ENCODE peak calls at places on chromosomes 2 and 18, in eight cellular contexts. K is heart right ventricle, T is mammary epithelial cell, H is astrocyte of the spinal cord, Q is pancreas, E is tibial artery, D is Calu3, F is fibroblast of pulmonary artery. P is an unnamed sample.
A peak's percentile ranks its signal among the peaks of the same experiment; 100 is the strongest.

GRCh38 chr2:160380000-160380570 is 113.5 kb downstream of the RBMS1 start:
- DNase-seq in K (no peak), T (no peak), H (no peak), Q (no peak), E (no peak), D (no peak), F (no peak), P (no peak)

GRCh38 chr18:37565138-37565984 is at the start of gene CELF4:
- DNase-seq in K (no peak), T (peak; percentile 15), H (peak; percentile 5), Q (peak; percentile 68), E (no peak), D (no peak), F (peak; percentile 41), P (peak; percentile 16)

GRCh38 chr2:216371756-216372702 is at the start of gene MARCHF4:
- DNase-seq in K (peak; percentile 78), T (peak; percentile 89), H (peak; percentile 89), Q (peak; percentile 93), E (peak; percentile 33), D (peak; percentile 81), F (peak; percentile 90), P (peak; percentile 82)

GRCh38 chr18:74013955-74014354 is 133.7 kb downstream of the FBXO15 start:
- DNase-seq in K (no peak), T (peak; percentile 81), H (peak; percentile 87), Q (no peak), E (no peak), D (no peak), F (peak; percentile 73), P (peak; percentile 89)

GRCh38 chr2:10688921-10689807 is 611 bp downstream of the NOL10 start:
- DNase-seq in K (peak; percentile 24), T (peak; percentile 19), H (peak; percentile 4), Q (peak; percentile 63), E (peak; percentile 38), D (peak; percentile 12), F (peak; percentile 1), P (no peak)

GRCh38 chr2:47043142-47043890 is 111.8 kb downstream of the STPG4 start:
- DNase-seq in K (peak; percentile 59), T (peak; percentile 94), H (peak; percentile 94), Q (no peak), E (no peak), D (peak; percentile 84), F (peak; percentile 91), P (peak; percentile 94)

GRCh38 chr2:14188431-14188830 is 444.1 kb upstream of the LRATD1 start:
- DNase-seq in K (no peak), T (no peak), H (no peak), Q (no peak), E (no peak), D (no peak), F (no peak), P (no peak)

GRCh38 chr2:68223419-68223818 is 28.9 kb downstream of the PPP3R1 start:
- DNase-seq in K (no peak), T (no peak), H (no peak), Q (no peak), E (no peak), D (no peak), F (no peak), P (no peak)

GRCh38 chr2:83320053-83320452 is 1139.0 kb downstream of the SUCLG1 start:
- DNase-seq in K (no peak), T (no peak), H (no peak), Q (no peak), E (no peak), D (no peak), F (no peak), P (no peak)

GRCh38 chr18:53971331-53971730 is 253.1 kb downstream of the MBD2 start:
- DNase-seq in K (no peak), T (peak; percentile 56), H (peak; percentile 7), Q (no peak), E (no peak), D (no peak), F (no peak), P (peak; percentile 48)

GRCh38 chr2:11563784-11564666 is 30.2 kb downstream of the GREB1 start:
- DNase-seq in K (no peak), T (no peak), H (no peak), Q (peak; percentile 20), E (no peak), D (no peak), F (no peak), P (no peak)

GRCh38 chr2:220417503-220417902 is 790.1 kb downstream of the SLC4A3 start:
- DNase-seq in K (no peak), T (no peak), H (no peak), Q (no peak), E (no peak), D (no peak), F (no peak), P (no peak)

GRCh38 chr2:149393647-149394046 is 63.3 kb downstream of the LYPD6 start:
- DNase-seq in K (no peak), T (no peak), H (no peak), Q (no peak), E (no peak), D (no peak), F (no peak), P (no peak)

GRCh38 chr2:127108090-127108523 is 1.2 kb upstream of the BIN1 start:
- DNase-seq in K (no peak), T (no peak), H (no peak), Q (no peak), E (no peak), D (no peak), F (no peak), P (no peak)

GRCh38 chr2:8575011-8575750 is 106.7 kb upstream of the ID2 start:
- DNase-seq in K (no peak), T (no peak), H (no peak), Q (no peak), E (no peak), D (no peak), F (no peak), P (no peak)

GRCh38 chr2:197079832-197080555 is 153.5 kb upstream of the PGAP1 start:
- DNase-seq in K (no peak), T (no peak), H (peak; percentile 79), Q (no peak), E (no peak), D (no peak), F (no peak), P (peak; percentile 4)

GRCh38 chr2:108288534-108289106 is at the start of gene SULT1C2:
- DNase-seq in K (no peak), T (no peak), H (peak; percentile 91), Q (no peak), E (no peak), D (peak; percentile 17), F (no peak), P (no peak)

DNA sequence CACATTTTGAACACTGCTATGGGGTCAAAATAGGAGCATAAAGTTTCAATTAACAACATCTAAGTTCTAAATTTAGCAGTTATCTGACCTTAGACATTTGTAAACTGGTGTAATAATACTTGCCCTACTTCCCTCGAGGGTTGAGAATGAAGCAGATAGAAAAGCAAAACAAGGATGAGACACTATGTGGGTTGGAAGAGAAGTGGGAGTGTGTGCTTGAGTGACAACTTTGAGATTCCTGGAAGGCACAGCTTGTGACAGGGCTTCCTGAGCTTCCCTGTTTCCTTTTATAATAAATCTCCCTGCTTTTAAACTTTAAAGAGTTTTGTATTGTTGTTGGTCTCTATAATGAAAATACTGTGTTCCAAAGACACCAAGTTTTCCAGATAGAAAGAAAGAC is 128.6 kb upstream of the CHST9 start:
- DNase-seq in K (no peak), T (no peak), H (no peak), Q (no peak), E (no peak), D (no peak), F (no peak), P (no peak)
- TF ChIP-seq CTCF in K (no peak), T (no peak), H (no peak), Q (no peak), E (no peak), D (no peak), F (no peak), P (no peak)

GRCh38 chr2:31675485-31675901 is 94.8 kb upstream of the SRD5A2 start:
- DNase-seq in K (no peak), T (no peak), H (no peak), Q (no peak), E (no peak), D (peak; percentile 73), F (no peak), P (no peak)
- TF ChIP-seq CTCF in K (no peak), T (no peak), H (no peak), Q (no peak), E (no peak), D (peak; percentile 21), F (no peak), P (no peak)

DNA sequence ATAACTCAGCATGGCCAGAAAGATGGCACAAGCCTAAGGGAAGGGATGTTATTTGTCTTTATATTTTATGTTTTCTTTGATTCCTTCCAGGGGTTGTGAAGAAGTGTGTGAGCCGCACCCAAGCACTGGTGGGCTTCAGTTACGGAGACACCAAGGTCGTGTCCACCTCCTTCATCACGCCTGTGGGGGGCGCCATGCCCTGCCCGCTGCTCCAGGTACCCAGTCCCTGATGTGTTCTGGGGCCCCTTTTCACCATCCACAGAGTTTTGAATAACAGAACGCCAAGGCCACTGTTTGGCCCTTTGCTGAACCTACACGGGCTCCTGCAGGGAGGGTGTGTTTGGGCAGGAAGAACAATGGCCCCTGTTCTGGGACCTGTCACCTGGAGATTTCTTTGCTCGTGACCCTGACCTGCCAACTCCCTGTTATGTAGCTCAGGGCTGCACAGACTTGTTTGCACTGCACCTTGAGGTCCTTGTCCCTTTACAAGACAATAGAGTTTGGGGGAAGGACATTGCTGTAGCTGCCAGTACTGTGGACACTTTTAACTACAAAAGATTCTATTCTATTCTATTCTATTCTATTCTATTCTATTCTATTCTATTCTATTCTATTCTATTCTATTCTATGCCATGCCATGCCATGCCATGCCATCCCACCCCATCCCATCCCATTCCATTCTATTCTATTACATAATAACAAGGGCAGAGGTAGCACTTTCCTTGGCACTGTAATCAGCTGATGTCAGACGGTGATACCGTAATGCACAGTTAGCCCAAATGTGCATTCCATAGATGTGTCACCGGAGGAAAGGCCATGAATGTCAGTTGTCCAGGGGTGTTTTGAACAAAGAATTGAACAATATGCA is 48.2 kb upstream of the CNGA3 start:
- DNase-seq in K (no peak), T (no peak), H (no peak), Q (no peak), E (no peak), D (no peak), F (no peak), P (no peak)
- TF ChIP-seq CTCF in K (no peak), T (no peak), H (no peak), Q (no peak), E (no peak), D (peak; percentile 20), F (no peak), P (no peak)

GRCh38 chr2:96305091-96305978 is at the start of gene SNRNP200:
- DNase-seq in K (peak; percentile 89), T (peak; percentile 84), H (peak; percentile 82), Q (peak; percentile 91), E (peak; percentile 84), D (peak; percentile 88), F (peak; percentile 80), P (peak; percentile 87)

GRCh38 chr2:96305979-96306308 is 598 bp upstream of the SNRNP200 start:
- DNase-seq in K (no peak), T (no peak), H (no peak), Q (no peak), E (no peak), D (no peak), F (no peak), P (no peak)

GRCh38 chr2:96306370-96306769 is 1.0 kb upstream of the SNRNP200 start:
- DNase-seq in K (no peak), T (no peak), H (no peak), Q (no peak), E (no peak), D (no peak), F (no peak), P (no peak)

GRCh38 chr2:96304606-96305005 is 740 bp downstream of the SNRNP200 start:
- DNase-seq in K (no peak), T (no peak), H (no peak), Q (no peak), E (no peak), D (no peak), F (no peak), P (no peak)

GRCh38 chr2:96308248-96308647 is 2.9 kb upstream of the SNRNP200 start:
- DNase-seq in K (no peak), T (no peak), H (no peak), Q (no peak), E (no peak), D (no peak), F (no peak), P (no peak)
- TF ChIP-seq CTCF in K (no peak), T (no peak), H (no peak), Q (no peak), E (no peak), D (no peak), F (no peak), P (no peak)